ENCODE peak calls at places on chromosomes 1 and 21, in four cellular contexts. K is heart left ventricle, G is hepatocyte, T is HFFc6. Y is an unnamed sample.

GRCh38 chr1:222894331-222894730 is 79.5 kb downstream of the DISP1 start:
- DNase-seq in K (no peak), G (no peak), T (no peak), Y (no peak)

GRCh38 chr1:214377886-214378285 is 96.9 kb downstream of the SMYD2 start:
- DNase-seq in T (peak; percentile 77), G (no peak), K (no peak), Y (no peak)

GRCh38 chr21:35319684-35320083 is 270.6 kb upstream of the RUNX1 start:
- DNase-seq in K (no peak), G (no peak), T (no peak), Y (no peak)

GRCh38 chr1:40438391-40439015 is 11.8 kb upstream of the ZFP69B start:
- DNase-seq in T (peak; percentile 33), K (no peak), G (peak; percentile 40), Y (no peak)

GRCh38 chr1:44294588-44295007 is 60.5 kb downstream of the ERI3 start:
- DNase-seq in G (peak; percentile 36), K (no peak), T (peak; percentile 85), Y (no peak)

GRCh38 chr1:151516031-151516511 is 4.9 kb downstream of the CGN start:
- DNase-seq in K (no peak), T (no peak), G (peak; percentile 48), Y (no peak)

GRCh38 chr1:11920239-11920903 is 5.9 kb downstream of the KIAA2013 start:
- DNase-seq in G (no peak), T (no peak), K (no peak), Y (no peak)

GRCh38 chr1:61081637-61082335 is 575 bp upstream of the NFIA start:
- DNase-seq in K (peak; percentile 53), T (no peak), G (peak; percentile 61), Y (no peak)

GRCh38 chr1:229108598-229109201 is 162.2 kb upstream of the RAB4A start:
- DNase-seq in G (peak; percentile 48), T (no peak), K (no peak), Y (no peak)

GRCh38 chr1:104648269-104648691 is 898.6 kb downstream of the AMY1C start:
- DNase-seq in T (peak; percentile 1), K (no peak), G (peak; percentile 31), Y (no peak)

GRCh38 chr1:160646711-160647328 is at the start of gene SLAMF1:
- DNase-seq in G (no peak), K (no peak), T (no peak), Y (peak; percentile 66)

GRCh38 chr21:38958940-38959685 is 153.4 kb downstream of the ETS2 start:
- DNase-seq in K (peak; percentile 34), T (peak; percentile 64), G (peak; percentile 71), Y (no peak)

GRCh38 chr21:33478858-33479678 is 706 bp downstream of the TMEM50B start:
- DNase-seq in K (peak; percentile 26), T (peak; percentile 23), G (peak; percentile 65), Y (peak; percentile 46)

DNA sequence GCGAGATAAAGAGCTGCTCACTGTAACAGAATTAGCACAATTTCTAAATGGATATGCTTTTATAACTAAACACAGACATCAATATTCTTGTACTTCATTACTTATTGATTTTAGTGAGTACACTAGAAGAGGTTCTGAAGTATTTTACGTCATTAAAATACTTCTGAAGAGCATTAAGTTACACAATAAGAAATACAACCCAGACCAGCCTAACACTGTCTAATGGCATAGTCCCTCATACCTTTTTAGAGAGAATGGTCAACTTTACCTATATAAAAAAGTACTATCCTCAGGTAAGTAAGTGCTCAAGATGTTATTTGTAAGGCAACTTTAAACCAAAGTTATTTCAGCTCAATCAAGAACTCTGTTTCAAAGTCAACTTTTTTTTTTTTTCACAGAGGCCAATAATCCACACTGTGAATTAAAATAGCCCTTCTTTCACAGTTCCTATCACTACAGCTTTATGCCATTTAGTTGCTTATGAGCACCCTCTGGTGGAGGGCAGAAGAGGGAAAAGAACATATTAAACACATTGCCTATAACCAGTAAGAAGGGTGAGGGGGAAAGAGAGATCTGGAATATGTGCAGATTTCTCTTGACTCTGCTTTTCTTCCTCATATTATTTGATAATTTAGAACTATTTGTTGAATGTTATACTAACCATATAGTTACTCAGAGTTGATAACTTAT is 182.1 kb upstream of the DMRTA2 start:
- DNase-seq in G (peak; percentile 21), T (peak; percentile 50), K (no peak), Y (no peak)
- TF ChIP-seq CTCF in G (peak; percentile 40), T (peak; percentile 82), K (peak; percentile 9), Y (peak; percentile 53)

GRCh38 chr1:15110867-15111230 is 42.7 kb upstream of the TMEM51 start:
- DNase-seq in G (no peak), K (no peak), T (no peak), Y (no peak)
- TF ChIP-seq CTCF in G (peak; percentile 12), K (no peak), T (no peak), Y (no peak)

GRCh38 chr1:213070399-213070798 is 19.4 kb downstream of the RPS6KC1 start:
- DNase-seq in G (peak; percentile 23), T (peak; percentile 70), K (no peak), Y (peak; percentile 51)
- TF ChIP-seq CTCF in G (peak; percentile 33), T (peak; percentile 64), K (no peak), Y (peak; percentile 19)

GRCh38 chr1:145855426-145855948 is 3.4 kb downstream of the PIAS3 start:
- DNase-seq in G (no peak), K (no peak), T (no peak), Y (no peak)
- TF ChIP-seq CTCF in G (no peak), K (peak; percentile 7), T (no peak), Y (peak; percentile 21)

GRCh38 chr1:180953791-180954721 is 41.4 kb downstream of the KIAA1614 start:
- DNase-seq in K (peak; percentile 71), T (peak; percentile 47), G (no peak), Y (peak; percentile 75)
- TF ChIP-seq CTCF in K (no peak), T (peak; percentile 37), G (no peak), Y (no peak)

GRCh38 chr1:63557365-63557987 is 34.2 kb downstream of the EFCAB7 start:
- DNase-seq in T (peak; percentile 42), K (no peak), G (peak; percentile 55), Y (no peak)
- TF ChIP-seq CTCF in T (peak; percentile 86), K (peak; percentile 30), G (peak; percentile 64), Y (peak; percentile 57)

GRCh38 chr1:210185063-210185462 is 47.5 kb upstream of the SERTAD4 start:
- DNase-seq in T (no peak), K (no peak), G (no peak), Y (no peak)
- TF ChIP-seq CTCF in T (no peak), K (no peak), G (no peak), Y (no peak)

GRCh38 chr1:248618878-248619277 is 16.0 kb downstream of the OR2T11 start:
- DNase-seq in G (no peak), K (peak; percentile 37), T (peak; percentile 25), Y (no peak)
- TF ChIP-seq CTCF in G (peak; percentile 14), K (peak; percentile 15), T (peak; percentile 71), Y (peak; percentile 75)

Y was measured in GM06990.